ENCODE peak calls at places on chromosomes 1 and 21, in ten cellular contexts. L, D, F, Q, V, B, O, H, Y and R are unnamed samples.

GRCh38 chr1:21212126-21212525 is 35.4 kb upstream of the EIF4G3 start:
- DNase-seq in V (no peak), H (no peak), Q (no peak), F (no peak), O (no peak), Y (no peak), L (no peak), D (no peak), B (no peak), R (no peak)

GRCh38 chr1:95793893-95794292 is 559.9 kb downstream of the RWDD3 start:
- DNase-seq in F (no peak), H (peak), Y (no peak), B (no peak), V (peak), D (no peak), L (no peak), O (peak), Q (peak), R (peak)

GRCh38 chr1:201443747-201444146 is 22.2 kb upstream of the TNNI1 start:
- DNase-seq in L (no peak), V (no peak), H (no peak), Q (no peak), F (no peak), O (no peak), B (no peak), Y (no peak), D (no peak), R (no peak)

GRCh38 chr1:79899914-79900313 is 893.4 kb upstream of the ADGRL4 start:
- DNase-seq in O (no peak), H (peak), D (no peak), F (no peak), Y (no peak), Q (no peak), B (no peak), V (peak), L (no peak), R (no peak)

GRCh38 chr1:63326473-63327380 is 4.4 kb downstream of the FOXD3 start:
- DNase-seq in H (no peak), O (no peak), Q (no peak), L (no peak), F (no peak), Y (no peak), D (no peak), V (no peak), B (no peak), R (no peak)

GRCh38 chr1:115240321-115240720 is 97.7 kb downstream of the NGF start:
- DNase-seq in B (no peak), F (no peak), V (no peak), O (no peak), H (no peak), L (no peak), Q (no peak), Y (no peak), D (no peak), R (no peak)

GRCh38 chr1:29785137-29785527 is 548.8 kb downstream of the PTPRU start:
- DNase-seq in D (no peak), H (no peak), Y (no peak), O (no peak), L (no peak), Q (no peak), B (no peak), V (no peak), F (peak), R (no peak)

GRCh38 chr21:34810786-34811185 is 142.0 kb downstream of the CLIC6 start:
- DNase-seq in L (no peak), Y (no peak), V (no peak), D (no peak), H (no peak), O (no peak), Q (no peak), F (no peak), B (no peak), R (no peak)

GRCh38 chr1:98702976-98703375 is 41.5 kb downstream of the SNX7 start:
- DNase-seq in L (no peak), B (no peak), V (peak), Y (no peak), Q (no peak), D (no peak), F (no peak), H (peak), O (no peak), R (no peak)

GRCh38 chr1:39646232-39647081 is 7.0 kb upstream of the HEYL start:
- DNase-seq in O (no peak), L (no peak), F (peak), V (peak), D (peak), Q (no peak), B (no peak), H (peak), Y (no peak), R (no peak)

GRCh38 chr1:114353233-114353632 is 157.8 kb downstream of the TRIM33 start:
- DNase-seq in D (peak), V (peak), O (no peak), Y (no peak), B (peak), Q (no peak), F (peak), L (no peak), H (peak), R (no peak)

GRCh38 chr1:209038735-209039134 is 544.8 kb upstream of the CAMK1G start:
- DNase-seq in F (no peak), O (no peak), D (no peak), V (peak), L (no peak), Y (no peak), Q (no peak), B (no peak), H (no peak), R (no peak)

GRCh38 chr1:247496581-247497285 is 38.8 kb upstream of the OR2B11 start:
- DNase-seq in B (peak), Q (no peak), L (no peak), Y (no peak), O (no peak), F (no peak), D (no peak), V (no peak), H (no peak), R (peak)

GRCh38 chr1:111733996-111734369 is 5.2 kb downstream of the INKA2 start:
- DNase-seq in D (no peak), Q (no peak), V (no peak), H (no peak), O (no peak), L (no peak), F (no peak), B (no peak), Y (no peak), R (no peak)